ENCODE peak calls at places on chromosomes 4 and X, in five cellular contexts. N, H, X, P and V are unnamed samples.

GRCh38 chrX:130024127-130024526 is 41.7 kb downstream of the BCORL1 start:
- DNase-seq in N (peak; percentile 32), H (peak; percentile 91), X (peak; percentile 9), P (peak; percentile 80), V (peak; percentile 57)

GRCh38 chr4:108135549-108136209 is 33.1 kb downstream of the LEF1 start:
- DNase-seq in N (no peak), H (peak; percentile 86), X (peak; percentile 61), P (peak; percentile 71), V (no peak)

GRCh38 chr4:64334964-64335363 is 74.3 kb downstream of the TECRL start:
- DNase-seq in N (no peak), H (no peak), X (no peak), P (no peak), V (no peak)

GRCh38 chrX:138128025-138128671 is 562.2 kb downstream of the ZIC3 start:
- DNase-seq in N (peak; percentile 0), H (peak; percentile 32), X (peak; percentile 38), P (peak; percentile 46), V (peak; percentile 1)

GRCh38 chr4:82123934-82124333 is 249.9 kb downstream of the HNRNPD start:
- DNase-seq in N (no peak), H (no peak), X (no peak), P (no peak), V (no peak)

GRCh38 chrX:69289046-69289838 is 124.0 kb upstream of the PJA1 start:
- DNase-seq in N (no peak), H (no peak), X (no peak), P (no peak), V (no peak)

GRCh38 chrX:45903781-45904201 is 641.4 kb downstream of the ZNF674 start:
- DNase-seq in N (no peak), H (peak; percentile 38), X (peak; percentile 3), P (no peak), V (no peak)

GRCh38 chr4:40196724-40197281 is at the start of gene RHOH:
- DNase-seq in N (no peak), H (no peak), X (no peak), P (peak; percentile 58), V (no peak)

GRCh38 chr4:71231073-71231752 is 107.6 kb upstream of the SLC4A4 start:
- DNase-seq in N (no peak), H (no peak), X (no peak), P (no peak), V (no peak)

GRCh38 chr4:156672492-156672891 is 299.1 kb downstream of the PDGFC start:
- DNase-seq in N (peak; percentile 3), H (no peak), X (no peak), P (no peak), V (no peak)

GRCh38 chr4:98181815-98182214 is 38.5 kb upstream of the STPG2 start:
- DNase-seq in N (peak; percentile 20), H (no peak), X (no peak), P (no peak), V (no peak)

GRCh38 chr4:149531861-149532260 is 283.8 kb downstream of the IQCM start:
- DNase-seq in N (peak; percentile 5), H (no peak), X (no peak), P (no peak), V (no peak)

GRCh38 chr4:74624351-74625151 is 169.8 kb downstream of the BTC start:
- DNase-seq in N (peak; percentile 97), H (no peak), X (no peak), P (no peak), V (peak; percentile 19)

GRCh38 chr4:141329174-141329569 is 108.5 kb downstream of the ZNF330 start:
- DNase-seq in N (peak; percentile 70), H (no peak), X (no peak), P (no peak), V (peak; percentile 39)

GRCh38 chrX:31988975-31989374 is 917.1 kb upstream of the FTHL17 start:
- DNase-seq in N (no peak), H (no peak), X (no peak), P (no peak), V (no peak)

GRCh38 chrX:101171883-101172400 is 47.6 kb upstream of the DRP2 start:
- DNase-seq in N (no peak), H (no peak), X (no peak), P (no peak), V (no peak)

GRCh38 chr4:98027827-98028226 is 115.4 kb downstream of the STPG2 start:
- DNase-seq in N (no peak), H (no peak), X (no peak), P (no peak), V (peak; percentile 23)

GRCh38 chr4:6916587-6917444 is 7.2 kb downstream of the TBC1D14 start:
- DNase-seq in N (peak; percentile 56), H (no peak), X (no peak), P (no peak), V (peak; percentile 83)

GRCh38 chr4:52658671-52659015 is 458 bp downstream of the USP46 start:
- DNase-seq in N (no peak), H (no peak), X (peak; percentile 5), P (no peak), V (no peak)

GRCh38 chrX:120753413-120754251 is 122.0 kb downstream of the CT47B1 start:
- DNase-seq in N (no peak), H (no peak), X (no peak), P (no peak), V (no peak)

GRCh38 chr4:137125011-137125410 is 407.3 kb downstream of the PCDH18 start:
- DNase-seq in N (peak; percentile 62), H (no peak), X (no peak), P (no peak), V (no peak)

GRCh38 chr4:15043226-15043625 is 40.9 kb downstream of the CPEB2 start:
- DNase-seq in N (no peak), H (no peak), X (no peak), P (no peak), V (no peak)

GRCh38 chrX:143623657-143624056 is 12.2 kb downstream of the SLITRK4 start:
- DNase-seq in N (no peak), H (no peak), X (no peak), P (no peak), V (no peak)

GRCh38 chr4:57061395-57061794 is 48.8 kb downstream of the IGFBP7 start:
- DNase-seq in N (peak; percentile 61), H (no peak), X (no peak), P (no peak), V (peak; percentile 72)

GRCh38 chr4:121923306-121923705 is 28.6 kb downstream of the TRPC3 start:
- DNase-seq in N (no peak), H (no peak), X (no peak), P (no peak), V (no peak)

GRCh38 chr4:78293841-78294301 is 236.7 kb downstream of the FRAS1 start:
- DNase-seq in N (peak; percentile 52), H (no peak), X (no peak), P (no peak), V (peak; percentile 16)

GRCh38 chr4:94127707-94128328 is 79.8 kb upstream of the SMARCAD1 start:
- DNase-seq in N (peak; percentile 40), H (no peak), X (peak; percentile 15), P (no peak), V (peak; percentile 47)

GRCh38 chrX:153646620-153647373 is at the start of gene DUSP9:
- DNase-seq in N (peak; percentile 12), H (peak; percentile 80), X (no peak), P (no peak), V (peak; percentile 66)

GRCh38 chr4:170875868-170876267 is 786.1 kb upstream of the AADAT start:
- DNase-seq in N (no peak), H (no peak), X (no peak), P (no peak), V (no peak)

GRCh38 chrX:119468930-119469635 is 839 bp downstream of the SLC25A5 start:
- DNase-seq in N (peak; percentile 75), H (peak; percentile 74), X (peak; percentile 78), P (peak; percentile 86), V (peak; percentile 85)

GRCh38 chr4:6071191-6071958 is 53.1 kb upstream of the C4orf50 start:
- DNase-seq in N (no peak), H (peak; percentile 61), X (no peak), P (peak; percentile 53), V (no peak)

GRCh38 chr4:147093206-147093605 is 147.5 kb upstream of the TTC29 start:
- DNase-seq in N (no peak), H (no peak), X (no peak), P (no peak), V (no peak)

DNA sequence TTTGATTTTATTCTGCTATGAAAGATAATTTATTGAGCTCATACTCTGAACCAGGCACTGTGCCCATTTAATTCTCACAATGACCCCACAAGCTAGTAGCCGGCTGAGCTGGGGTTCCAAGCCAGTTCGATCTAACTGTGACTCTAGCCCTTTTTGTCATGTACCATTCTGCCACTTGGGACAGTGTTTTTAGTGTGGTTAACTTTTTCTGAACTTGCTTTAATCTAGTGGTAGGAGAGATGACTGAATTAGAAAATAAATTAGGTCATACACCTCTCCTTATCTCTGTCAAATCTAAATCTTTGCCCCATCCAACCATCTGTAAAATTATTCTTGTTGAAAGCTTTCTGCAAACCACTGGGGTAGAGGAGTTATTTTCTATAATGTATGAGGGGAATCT is 136.0 kb downstream of the CBR4 start:
- DNase-seq in N (no peak), H (no peak), X (no peak), P (no peak), V (no peak)
- H3K14ac ChIP-seq in N (no peak overlapping the region), H (no peak overlapping the region), X (no peak overlapping the region), P (no peak overlapping the region), V (no peak overlapping the region)

GRCh38 chrX:38060331-38060878 is 54.1 kb downstream of the SYTL5 start:
- DNase-seq in N (no peak), H (no peak), X (no peak), P (no peak), V (no peak)
- H3K27ac ChIP-seq in N (no peak overlapping the region), H (no peak overlapping the region), X (no peak overlapping the region), P (no peak overlapping the region), V (no peak overlapping the region)

GRCh38 chr4:109999513-109999912 is 86.8 kb downstream of the EGF start:
- DNase-seq in N (no peak), H (no peak), X (no peak), P (no peak), V (no peak)
- H2BK12ac ChIP-seq in N (no peak overlapping the region), H (no peak overlapping the region), X (no peak overlapping the region), P (no peak overlapping the region), V (no peak overlapping the region)

DNA sequence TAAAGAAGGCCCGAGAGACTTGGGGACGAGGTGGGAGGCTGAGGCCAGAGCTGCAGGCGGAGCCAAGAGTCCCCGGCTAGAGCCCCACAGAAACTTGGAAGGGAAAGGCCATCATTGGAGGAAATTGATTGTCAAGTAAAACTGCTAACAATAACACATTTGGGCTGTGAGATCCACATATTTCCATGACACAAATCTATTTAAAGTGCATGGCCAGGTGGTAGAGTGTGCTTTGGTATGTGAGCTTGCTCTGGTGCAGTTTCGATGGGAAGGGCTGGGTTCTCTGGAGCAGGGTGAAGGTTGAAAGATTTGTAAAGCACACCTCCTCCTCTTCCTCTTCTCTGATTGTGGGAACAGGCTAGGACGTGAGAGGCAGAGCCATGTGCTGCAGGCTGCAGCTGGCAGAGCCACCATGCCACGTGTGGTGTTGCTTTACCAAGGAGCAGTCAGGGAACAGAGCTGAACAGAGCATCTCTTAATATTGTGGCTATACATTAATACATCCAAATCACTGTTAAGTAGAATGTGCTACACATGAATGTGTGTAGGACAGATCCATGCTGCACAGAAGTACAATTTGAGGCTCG is 37.6 kb downstream of the FHDC1 start:
- DNase-seq in N (no peak), H (no peak), X (no peak), P (no peak), V (no peak)
- H3K14ac ChIP-seq in N (no peak overlapping the region), H (no peak overlapping the region), X (no peak overlapping the region), P (no peak overlapping the region), V (no peak overlapping the region)